ENCODE peak calls at places on chromosomes 11 and 22, in nine cellular contexts. One of them, this sample, is unnamed.

GRCh38 chr11:9053631-9054030 is 37.8 kb downstream of the SCUBE2 start:
- DNase-seq in tibial artery: no peak
- DNase-seq in HL-60: no peak
- DNase-seq in IMR-90: peak; percentile 73
- DNase-seq in HCT116: no peak
- DNase-seq in heart left ventricle: no peak
- DNase-seq in CD8-positive, alpha-beta memory T cell: no peak
- DNase-seq in PC-3: no peak
- DNase-seq in tibial nerve: no peak
- DNase-seq in this sample: no peak

GRCh38 chr11:44863231-44863630 is 87.5 kb downstream of the TP53I11 start:
- DNase-seq in IMR-90: no peak
- DNase-seq in HCT116: no peak
- DNase-seq in tibial artery: no peak
- DNase-seq in PC-3: no peak
- DNase-seq in CD8-positive, alpha-beta memory T cell: no peak
- DNase-seq in tibial nerve: no peak
- DNase-seq in HL-60: no peak
- DNase-seq in heart left ventricle: no peak
- DNase-seq in this sample: no peak

GRCh38 chr22:28032896-28033295 is 113.8 kb upstream of the PITPNB start:
- DNase-seq in heart left ventricle: no peak
- DNase-seq in IMR-90: no peak
- DNase-seq in HL-60: no peak
- DNase-seq in PC-3: no peak
- DNase-seq in CD8-positive, alpha-beta memory T cell: no peak
- DNase-seq in tibial nerve: no peak
- DNase-seq in HCT116: no peak
- DNase-seq in tibial artery: no peak
- DNase-seq in this sample: no peak

GRCh38 chr11:76205252-76206076 is 838 bp downstream of the WNT11 start:
- DNase-seq in CD8-positive, alpha-beta memory T cell: no peak
- DNase-seq in HCT116: no peak
- DNase-seq in heart left ventricle: no peak
- DNase-seq in tibial nerve: no peak
- DNase-seq in IMR-90: no peak
- DNase-seq in PC-3: no peak
- DNase-seq in tibial artery: no peak
- DNase-seq in HL-60: no peak
- DNase-seq in this sample: no peak

GRCh38 chr11:74147199-74147929 is 23.4 kb downstream of the C2CD3 start:
- DNase-seq in PC-3: peak; percentile 69
- DNase-seq in IMR-90: peak; percentile 28
- DNase-seq in CD8-positive, alpha-beta memory T cell: no peak
- DNase-seq in heart left ventricle: no peak
- DNase-seq in HCT116: no peak
- DNase-seq in tibial nerve: no peak
- DNase-seq in HL-60: no peak
- DNase-seq in tibial artery: no peak
- DNase-seq in this sample: no peak

GRCh38 chr11:76791861-76792260 is 8.7 kb downstream of the TSKU start:
- DNase-seq in HL-60: no peak
- DNase-seq in tibial artery: no peak
- DNase-seq in heart left ventricle: no peak
- DNase-seq in PC-3: peak; percentile 58
- DNase-seq in CD8-positive, alpha-beta memory T cell: no peak
- DNase-seq in tibial nerve: no peak
- DNase-seq in HCT116: no peak
- DNase-seq in IMR-90: peak; percentile 78
- DNase-seq in this sample: no peak

GRCh38 chr22:44491666-44492405 is 6.2 kb downstream of the RTL6 start:
- DNase-seq in PC-3: no peak
- DNase-seq in tibial nerve: no peak
- DNase-seq in HCT116: no peak
- DNase-seq in tibial artery: no peak
- DNase-seq in heart left ventricle: no peak
- DNase-seq in CD8-positive, alpha-beta memory T cell: no peak
- DNase-seq in IMR-90: no peak
- DNase-seq in HL-60: no peak
- DNase-seq in this sample: no peak

GRCh38 chr11:96827164-96827563 is 437.4 kb downstream of the JRKL start:
- DNase-seq in heart left ventricle: peak; percentile 10
- DNase-seq in IMR-90: peak; percentile 0
- DNase-seq in HCT116: no peak
- DNase-seq in HL-60: no peak
- DNase-seq in tibial nerve: no peak
- DNase-seq in PC-3: peak; percentile 12
- DNase-seq in tibial artery: no peak
- DNase-seq in CD8-positive, alpha-beta memory T cell: no peak
- DNase-seq in this sample: no peak

GRCh38 chr11:65043881-65044501 is 3.0 kb downstream of the SAC3D1 start:
- DNase-seq in heart left ventricle: peak; percentile 48
- DNase-seq in tibial nerve: peak; percentile 29
- DNase-seq in tibial artery: peak; percentile 72
- DNase-seq in PC-3: peak; percentile 84
- DNase-seq in IMR-90: peak; percentile 43
- DNase-seq in HCT116: no peak
- DNase-seq in HL-60: peak; percentile 82
- DNase-seq in CD8-positive, alpha-beta memory T cell: no peak
- DNase-seq in this sample: no peak

GRCh38 chr22:26364066-26365015 is 64.7 kb upstream of the ASPHD2 start:
- DNase-seq in tibial artery: no peak
- DNase-seq in HCT116: peak; percentile 79
- DNase-seq in HL-60: peak; percentile 13
- DNase-seq in heart left ventricle: peak; percentile 40
- DNase-seq in IMR-90: peak; percentile 80
- DNase-seq in tibial nerve: peak; percentile 58
- DNase-seq in CD8-positive, alpha-beta memory T cell: peak; percentile 22
- DNase-seq in PC-3: peak; percentile 73
- DNase-seq in this sample: no peak

GRCh38 chr11:93537767-93538261 is 5.4 kb downstream of the SMCO4 start:
- DNase-seq in HCT116: no peak
- DNase-seq in tibial artery: peak; percentile 90
- DNase-seq in PC-3: peak; percentile 21
- DNase-seq in CD8-positive, alpha-beta memory T cell: no peak
- DNase-seq in HL-60: peak; percentile 78
- DNase-seq in IMR-90: peak; percentile 47
- DNase-seq in heart left ventricle: no peak
- DNase-seq in tibial nerve: peak; percentile 52
- DNase-seq in this sample: no peak

GRCh38 chr22:23787910-23788309 is 1.1 kb downstream of the SMARCB1 start:
- DNase-seq in HL-60: no peak
- DNase-seq in HCT116: no peak
- DNase-seq in tibial nerve: no peak
- DNase-seq in CD8-positive, alpha-beta memory T cell: no peak
- DNase-seq in IMR-90: no peak
- DNase-seq in PC-3: no peak
- DNase-seq in tibial artery: no peak
- DNase-seq in heart left ventricle: no peak
- DNase-seq in this sample: no peak
- H3K27ac ChIP-seq in HL-60: peak overlapping the region; percentile 97
- H3K27ac ChIP-seq in HCT116: peak overlapping the region; percentile 98
- H3K27ac ChIP-seq in tibial nerve: peak overlapping the region; percentile 99
- H3K27ac ChIP-seq in CD8-positive, alpha-beta memory T cell: peak overlapping the region; percentile 87
- H3K27ac ChIP-seq in IMR-90: no peak overlapping the region
- H3K27ac ChIP-seq in PC-3: no peak overlapping the region
- H3K27ac ChIP-seq in tibial artery: peak overlapping the region; percentile 93
- H3K27ac ChIP-seq in heart left ventricle: no peak overlapping the region
- H3K27ac ChIP-seq in this sample: peak overlapping the region; percentile 99

GRCh38 chr11:86192858-86193257 is 51.7 kb upstream of the EED start:
- DNase-seq in IMR-90: no peak
- DNase-seq in heart left ventricle: no peak
- DNase-seq in tibial artery: no peak
- DNase-seq in PC-3: no peak
- DNase-seq in HCT116: no peak
- DNase-seq in HL-60: no peak
- DNase-seq in CD8-positive, alpha-beta memory T cell: no peak
- DNase-seq in tibial nerve: no peak
- DNase-seq in this sample: no peak

GRCh38 chr11:86191874-86192273 is 52.7 kb upstream of the EED start:
- DNase-seq in tibial artery: no peak
- DNase-seq in HL-60: no peak
- DNase-seq in HCT116: no peak
- DNase-seq in heart left ventricle: no peak
- DNase-seq in IMR-90: no peak
- DNase-seq in CD8-positive, alpha-beta memory T cell: no peak
- DNase-seq in tibial nerve: no peak
- DNase-seq in PC-3: no peak
- DNase-seq in this sample: no peak

GRCh38 chr11:86196291-86196690 is 48.3 kb upstream of the EED start:
- DNase-seq in HCT116: no peak
- DNase-seq in IMR-90: no peak
- DNase-seq in tibial artery: no peak
- DNase-seq in CD8-positive, alpha-beta memory T cell: no peak
- DNase-seq in PC-3: no peak
- DNase-seq in tibial nerve: no peak
- DNase-seq in heart left ventricle: no peak
- DNase-seq in HL-60: no peak
- DNase-seq in this sample: no peak

GRCh38 chr11:86194998-86195397 is 49.6 kb upstream of the EED start:
- DNase-seq in HL-60: no peak
- DNase-seq in PC-3: no peak
- DNase-seq in HCT116: no peak
- DNase-seq in tibial artery: no peak
- DNase-seq in CD8-positive, alpha-beta memory T cell: no peak
- DNase-seq in tibial nerve: no peak
- DNase-seq in heart left ventricle: no peak
- DNase-seq in IMR-90: no peak
- DNase-seq in this sample: no peak

DNA sequence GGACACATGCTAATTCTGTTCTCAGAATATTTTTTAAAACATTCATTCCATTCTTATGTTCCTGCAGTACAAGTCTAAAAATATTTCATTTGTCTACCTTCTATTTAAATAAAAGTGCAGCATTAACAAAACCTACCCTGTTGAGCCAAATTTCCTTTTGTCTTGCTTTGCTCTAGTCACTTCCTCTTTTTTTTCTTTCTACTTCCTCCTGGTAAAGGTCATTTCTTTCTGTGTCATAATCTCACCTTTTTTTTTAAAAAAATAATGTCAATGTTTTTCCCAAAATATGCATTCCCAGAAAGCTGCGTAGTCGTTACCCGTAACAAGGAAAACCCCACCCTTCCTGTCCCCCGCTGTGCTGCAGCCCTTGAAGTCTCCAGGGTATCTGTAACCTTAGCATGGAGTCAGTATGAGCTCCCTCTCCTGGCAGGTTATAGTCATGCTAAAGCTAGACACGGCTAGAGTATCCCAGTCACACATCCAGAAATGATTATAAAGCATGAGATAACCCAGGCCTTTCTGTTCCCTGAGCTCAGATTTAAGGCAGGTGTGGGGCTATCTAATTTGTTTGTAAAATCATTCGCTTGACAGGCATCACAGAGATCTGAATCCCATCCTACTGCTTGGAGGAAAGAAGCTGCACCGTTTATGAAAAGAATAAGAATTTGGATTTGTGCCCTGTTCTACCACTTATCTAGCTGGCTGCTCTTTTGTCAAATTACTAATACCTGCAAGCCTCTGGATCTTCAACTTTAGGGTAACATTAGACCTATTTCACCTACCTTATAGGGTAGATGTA is 51.1 kb upstream of the EED start:
- DNase-seq in heart left ventricle: peak; percentile 88
- DNase-seq in HCT116: peak; percentile 86
- DNase-seq in tibial artery: no peak
- DNase-seq in HL-60: peak; percentile 45
- DNase-seq in IMR-90: peak; percentile 80
- DNase-seq in PC-3: peak; percentile 78
- DNase-seq in tibial nerve: peak; percentile 79
- DNase-seq in CD8-positive, alpha-beta memory T cell: peak; percentile 45
- DNase-seq in this sample: peak; percentile 50
- H3K4me3 ChIP-seq in heart left ventricle: peak overlapping the region; percentile 38
- H3K4me3 ChIP-seq in HCT116: peak overlapping the region; percentile 20
- H3K4me3 ChIP-seq in tibial artery: peak overlapping the region; percentile 4
- H3K4me3 ChIP-seq in HL-60: peak overlapping the region; percentile 22
- H3K4me3 ChIP-seq in IMR-90: peak overlapping the region; percentile 11
- H3K4me3 ChIP-seq in PC-3: peak overlapping the region; percentile 60
- H3K4me3 ChIP-seq in tibial nerve: no peak overlapping the region
- H3K4me3 ChIP-seq in CD8-positive, alpha-beta memory T cell: peak overlapping the region; percentile 33
- H3K4me3 ChIP-seq in this sample: peak overlapping the region; percentile 21

DNA sequence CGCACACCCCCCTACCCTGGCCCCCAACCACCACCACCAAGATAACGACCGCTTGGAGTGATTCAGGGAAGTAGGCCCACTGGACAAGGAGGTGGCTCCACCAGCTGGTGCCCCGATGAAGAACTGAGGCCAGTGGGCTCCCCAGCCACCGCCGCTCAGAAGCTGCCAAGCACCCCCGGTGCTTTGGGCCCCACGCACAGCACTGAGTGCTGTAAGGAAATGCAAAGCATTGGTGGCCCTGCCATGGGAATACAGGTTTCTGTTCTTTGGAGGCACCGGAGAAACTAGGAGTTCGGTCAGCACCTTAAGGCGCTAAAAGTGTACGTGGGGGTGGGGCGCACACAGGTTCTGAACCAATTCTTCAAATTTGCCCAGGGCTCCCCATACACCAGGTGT is 664 bp upstream of the PRSS23 start:
- DNase-seq in PC-3: no peak
- DNase-seq in IMR-90: no peak
- DNase-seq in tibial nerve: no peak
- DNase-seq in HL-60: no peak
- DNase-seq in CD8-positive, alpha-beta memory T cell: no peak
- DNase-seq in HCT116: no peak
- DNase-seq in tibial artery: peak; percentile 70
- DNase-seq in heart left ventricle: no peak
- DNase-seq in this sample: no peak
- H3K27ac ChIP-seq in PC-3: peak overlapping the region; percentile 34
- H3K27ac ChIP-seq in IMR-90: peak overlapping the region; percentile 41
- H3K27ac ChIP-seq in tibial nerve: peak overlapping the region; percentile 75
- H3K27ac ChIP-seq in HL-60: no peak overlapping the region
- H3K27ac ChIP-seq in CD8-positive, alpha-beta memory T cell: no peak overlapping the region
- H3K27ac ChIP-seq in HCT116: no peak overlapping the region
- H3K27ac ChIP-seq in tibial artery: peak overlapping the region; percentile 87
- H3K27ac ChIP-seq in heart left ventricle: no peak overlapping the region
- H3K27ac ChIP-seq in this sample: no peak overlapping the region

DNA sequence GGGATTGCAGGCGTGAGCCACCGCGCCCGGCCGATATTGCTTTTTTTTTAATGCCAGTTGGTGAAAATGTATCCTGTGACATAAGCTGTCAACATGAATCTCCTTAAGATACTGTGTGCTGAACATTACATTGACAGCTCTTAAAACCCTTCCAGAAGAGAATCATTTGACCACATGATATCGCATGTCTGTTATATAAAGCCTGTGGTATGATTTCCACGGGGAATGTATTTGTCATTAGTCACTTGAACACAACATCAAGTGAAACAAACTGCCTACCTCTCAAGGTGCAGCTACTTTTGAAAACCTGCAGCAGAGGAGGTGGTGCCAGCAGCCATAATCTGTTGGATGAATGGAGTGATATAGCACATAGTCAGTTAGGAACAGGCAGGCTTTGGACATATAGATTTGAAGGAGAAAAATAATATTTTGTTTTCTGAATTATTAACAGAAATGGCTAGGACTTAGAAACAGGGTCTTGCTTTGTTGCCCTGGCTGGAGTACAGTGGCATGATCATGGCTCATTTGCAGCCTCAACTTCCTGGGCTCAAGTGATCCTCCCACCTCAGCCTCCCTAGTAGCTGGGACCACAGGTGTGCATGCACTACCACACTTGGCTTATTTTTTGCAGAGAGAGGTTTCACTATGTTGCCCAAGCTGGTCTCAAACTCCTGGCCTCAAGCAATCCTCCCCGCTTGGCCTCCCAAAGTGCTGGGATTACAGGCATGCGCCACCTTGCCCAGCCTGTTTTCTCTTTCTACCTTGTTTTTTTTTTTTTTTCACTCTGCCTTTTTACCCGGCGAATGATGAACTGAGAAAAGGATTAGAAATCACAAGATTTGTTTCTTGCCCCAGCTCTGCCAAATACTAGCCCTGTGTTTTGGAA is 67.3 kb downstream of the BCL2L13 start:
- DNase-seq in CD8-positive, alpha-beta memory T cell: no peak
- DNase-seq in HL-60: no peak
- DNase-seq in tibial nerve: no peak
- DNase-seq in PC-3: peak; percentile 55
- DNase-seq in tibial artery: no peak
- DNase-seq in IMR-90: peak; percentile 6
- DNase-seq in HCT116: no peak
- DNase-seq in heart left ventricle: no peak
- DNase-seq in this sample: no peak
- H3K4me3 ChIP-seq in CD8-positive, alpha-beta memory T cell: no peak overlapping the region
- H3K4me3 ChIP-seq in HL-60: no peak overlapping the region
- H3K4me3 ChIP-seq in tibial nerve: no peak overlapping the region
- H3K4me3 ChIP-seq in PC-3: peak overlapping the region; percentile 60
- H3K4me3 ChIP-seq in tibial artery: peak overlapping the region; percentile 40
- H3K4me3 ChIP-seq in IMR-90: peak overlapping the region; percentile 4
- H3K4me3 ChIP-seq in HCT116: no peak overlapping the region
- H3K4me3 ChIP-seq in heart left ventricle: peak overlapping the region; percentile 35
- H3K4me3 ChIP-seq in this sample: no peak overlapping the region